ENCODE peak calls at places on chromosomes 4 and X, in ten cellular contexts. M, V, U, S, R, K, G, Z, D and F are unnamed samples.
A peak's percentile ranks its signal among the peaks of the same experiment; 100 is the strongest.

GRCh38 chr4:109294468-109295020 is 7.9 kb downstream of the COL25A1 start:
- DNase-seq in M (no peak), V (no peak), U (no peak), S (no peak), R (no peak), K (no peak), G (no peak), Z (no peak), D (no peak), F (no peak)

GRCh38 chr4:70705146-70705855 is 16.5 kb upstream of the RUFY3 start:
- DNase-seq in M (no peak), V (peak; percentile 71), U (no peak), S (peak; percentile 67), R (no peak), K (peak; percentile 63), G (peak; percentile 94), Z (peak; percentile 91), D (peak; percentile 83), F (peak; percentile 95)

GRCh38 chr4:98530572-98530971 is 127.8 kb downstream of the TSPAN5 start:
- DNase-seq in M (no peak), V (no peak), U (no peak), S (no peak), R (no peak), K (no peak), G (no peak), Z (no peak), D (no peak), F (no peak)

GRCh38 chr4:10020871-10021676 is at the start of gene SLC2A9:
- DNase-seq in M (no peak), V (peak; percentile 35), U (no peak), S (no peak), R (no peak), K (no peak), G (peak; percentile 76), Z (no peak), D (peak; percentile 77), F (peak; percentile 45)

GRCh38 chr4:69910016-69910782 is 20.7 kb upstream of the CSN1S1 start:
- DNase-seq in M (peak; percentile 17), V (no peak), U (no peak), S (no peak), R (peak; percentile 2), K (no peak), G (no peak), Z (no peak), D (no peak), F (no peak)

GRCh38 chr4:19883841-19884240 is 367.9 kb upstream of the SLIT2 start:
- DNase-seq in M (no peak), V (no peak), U (no peak), S (no peak), R (no peak), K (no peak), G (no peak), Z (no peak), D (no peak), F (no peak)

GRCh38 chr4:94406668-94407437 is 44.9 kb upstream of the PDLIM5 start:
- DNase-seq in M (peak; percentile 25), V (peak; percentile 86), U (peak; percentile 73), S (no peak), R (no peak), K (peak; percentile 78), G (no peak), Z (peak; percentile 36), D (no peak), F (no peak)

GRCh38 chr4:41146716-41147506 is 67.4 kb downstream of the APBB2 start:
- DNase-seq in M (no peak), V (peak; percentile 53), U (no peak), S (no peak), R (no peak), K (peak; percentile 53), G (no peak), Z (no peak), D (no peak), F (peak; percentile 28)

GRCh38 chrX:45900751-45901150 is 644.5 kb downstream of the ZNF674 start:
- DNase-seq in M (no peak), V (no peak), U (no peak), S (no peak), R (no peak), K (no peak), G (no peak), Z (no peak), D (no peak), F (no peak)

DNA sequence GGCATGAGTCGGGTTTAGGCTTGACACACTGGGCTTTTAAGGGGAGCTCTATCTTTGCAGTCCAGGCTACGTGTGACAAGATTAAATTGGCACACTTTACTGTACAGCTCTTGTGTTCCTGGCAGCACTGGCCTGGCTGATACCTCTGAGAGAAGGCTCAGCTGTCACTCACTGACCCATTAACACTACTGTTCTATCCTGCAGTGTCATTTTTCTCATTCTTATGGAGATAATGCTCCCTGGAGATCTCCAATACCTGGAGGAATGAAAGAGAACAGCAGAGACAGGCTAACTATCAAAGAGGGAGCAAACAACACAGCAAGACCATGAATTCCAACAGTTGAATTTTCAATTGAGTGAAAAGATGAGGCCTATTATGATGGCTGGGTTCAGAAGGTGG is 1.7 kb upstream of the PDHA2 start:
- DNase-seq in M (no peak), V (no peak), U (no peak), S (no peak), R (no peak), K (no peak), G (no peak), Z (no peak), D (no peak), F (no peak)
- TF ChIP-seq POLR2AphosphoS5 in M (no peak), V (no peak), U (no peak), S (no peak), R (no peak), K (no peak), G (no peak), Z (no peak), D (no peak), F (no peak)

DNA sequence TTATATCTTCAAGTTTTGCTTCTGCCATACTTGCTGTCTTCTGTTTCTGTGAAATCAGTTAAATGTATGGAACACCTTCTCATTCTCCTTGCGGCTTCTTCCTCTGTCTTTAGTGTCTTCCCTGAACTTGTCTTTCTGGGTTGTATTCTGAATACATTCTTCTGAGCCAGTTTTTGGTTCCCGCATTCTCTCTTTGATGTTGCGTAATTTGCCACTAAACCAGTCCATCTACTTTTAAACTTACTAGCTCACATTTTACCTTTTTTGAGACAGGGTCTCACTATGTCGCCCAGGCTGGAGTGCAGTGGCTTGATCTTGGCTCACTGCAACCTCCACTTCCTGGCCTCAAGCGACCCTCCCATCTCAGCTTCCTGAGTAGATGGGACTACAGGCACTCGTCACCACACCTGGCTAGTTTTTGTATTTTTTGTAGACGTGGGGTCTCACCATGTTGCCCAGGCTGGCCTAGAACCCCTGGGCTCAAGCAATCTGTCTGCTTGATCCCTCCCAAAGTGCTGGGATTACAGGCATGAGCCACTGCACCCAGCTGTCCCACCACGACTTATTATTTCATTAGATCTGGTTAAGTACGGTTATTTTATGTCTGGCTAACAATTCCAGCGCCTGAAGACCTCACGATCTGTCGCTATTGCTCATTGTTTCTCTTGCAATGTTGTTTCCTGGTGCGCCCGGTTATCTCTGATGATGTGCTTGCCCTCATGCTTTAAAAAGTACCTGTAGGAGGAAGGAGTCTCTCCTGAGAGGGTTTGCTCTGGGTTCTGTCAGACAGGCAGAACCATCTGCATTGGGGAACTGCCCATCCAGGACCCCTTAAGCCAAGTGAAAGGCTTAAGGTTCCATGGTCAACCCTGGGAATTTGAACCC is 9.8 kb upstream of the FAM3A start:
- DNase-seq in M (no peak), V (no peak), U (no peak), S (no peak), R (no peak), K (no peak), G (no peak), Z (no peak), D (no peak), F (no peak)
- TF ChIP-seq POLR2AphosphoS5 in M (no peak), V (no peak), U (no peak), S (no peak), R (no peak), K (no peak), G (no peak), Z (no peak), D (no peak), F (no peak)

GRCh38 chr4:24856586-24856985 is 56.3 kb downstream of the CCDC149 start:
- DNase-seq in M (peak; percentile 64), V (no peak), U (no peak), S (peak; percentile 36), R (no peak), K (no peak), G (no peak), Z (peak; percentile 7), D (no peak), F (peak; percentile 24)
- TF ChIP-seq POLR2AphosphoS5 in M (no peak), V (no peak), U (no peak), S (no peak), R (no peak), K (no peak), G (no peak), Z (no peak), D (no peak), F (no peak)

DNA sequence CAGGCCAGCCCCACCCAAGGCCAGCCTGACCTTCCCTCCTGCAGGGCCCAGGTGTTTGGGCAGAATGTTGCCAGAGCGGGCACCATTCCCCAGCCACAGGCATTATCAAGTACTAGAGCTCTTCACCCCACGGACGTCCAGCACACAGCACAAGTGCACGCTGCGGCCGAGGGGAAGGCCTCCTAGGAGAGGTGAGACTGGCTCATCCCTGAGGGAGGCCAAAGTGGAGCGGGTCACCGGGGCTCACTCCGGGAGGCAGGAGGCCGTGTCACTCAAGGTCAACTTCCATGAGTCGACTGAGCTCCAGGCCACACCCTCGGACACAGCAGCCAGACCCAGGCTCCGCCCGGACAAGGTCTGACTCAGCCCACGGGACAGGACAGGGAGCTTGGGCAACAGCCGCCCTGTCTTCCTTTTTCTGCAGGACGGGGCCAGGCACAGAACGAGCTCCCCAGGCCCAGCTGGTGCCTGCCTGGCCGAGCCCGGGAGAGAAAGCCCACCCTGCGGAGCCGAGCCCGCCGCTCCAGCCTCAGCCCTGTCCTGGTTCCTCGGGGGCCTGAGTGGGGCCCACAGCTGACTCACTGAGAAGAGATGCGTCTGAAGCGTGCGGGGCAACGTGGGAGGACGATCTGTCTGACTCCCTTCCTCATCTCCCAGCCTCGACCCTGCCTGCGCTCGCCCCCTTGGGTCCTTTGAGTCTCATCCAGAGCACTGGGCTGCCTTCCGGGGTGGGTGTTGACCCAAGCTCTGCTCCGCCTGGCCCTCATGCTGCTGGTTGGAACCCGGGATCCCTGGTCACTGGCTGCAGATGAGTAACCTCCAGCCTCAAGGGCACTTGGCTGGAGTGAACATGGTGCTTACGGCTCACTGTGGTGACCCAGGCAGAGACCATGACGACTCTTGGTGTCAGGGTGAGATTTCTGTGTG is 1.6 kb downstream of the SLC49A3 start:
- DNase-seq in M (no peak), V (peak; percentile 45), U (peak; percentile 66), S (no peak), R (peak; percentile 71), K (peak; percentile 90), G (peak; percentile 96), Z (peak; percentile 47), D (peak; percentile 96), F (peak; percentile 89)
- TF ChIP-seq POLR2AphosphoS5 in M (no peak), V (no peak), U (peak; percentile 71), S (no peak), R (no peak), K (peak; percentile 36), G (peak; percentile 80), Z (peak; percentile 20), D (no peak), F (peak; percentile 57)